ENCODE peak calls at places on chromosomes 2 and 18, in six cellular contexts. Z is IMR-90, G is mesendoderm, D is neuronal stem cell, L is PC-3, R is astrocyte. Y is an unnamed sample.
A peak's percentile ranks its signal among the peaks of the same experiment; 100 is the strongest.

GRCh38 chr2:30252723-30253688 is 21.7 kb downstream of the LBH start:
- DNase-seq in Z (peak; percentile 85), G (peak; percentile 79), D (no peak), L (peak; percentile 25), R (peak; percentile 96), Y (peak; percentile 83)

GRCh38 chr2:67612576-67612981 is 215.4 kb downstream of the ETAA1 start:
- DNase-seq in Z (no peak), G (no peak), D (no peak), L (no peak), R (no peak), Y (peak; percentile 58)

GRCh38 chr2:50529600-50530218 is 502.2 kb downstream of the NRXN1 start:
- DNase-seq in Z (peak; percentile 71), G (peak; percentile 68), D (peak; percentile 46), L (peak; percentile 70), R (peak; percentile 37), Y (peak; percentile 82)

GRCh38 chr2:177245010-177245422 is 19.5 kb downstream of the NFE2L2 start:
- DNase-seq in Z (peak; percentile 88), G (peak; percentile 82), D (no peak), L (no peak), R (peak; percentile 87), Y (peak; percentile 86)

GRCh38 chr2:221212105-221212504 is 360.0 kb downstream of the EPHA4 start:
- DNase-seq in Z (no peak), G (no peak), D (no peak), L (no peak), R (no peak), Y (no peak)

GRCh38 chr2:7034313-7034712 is 117.1 kb downstream of the RNF144A start:
- DNase-seq in Z (no peak), G (peak; percentile 49), D (no peak), L (peak; percentile 31), R (no peak), Y (peak; percentile 31)

GRCh38 chr2:20487030-20487391 is 40.1 kb downstream of the RHOB start:
- DNase-seq in Z (no peak), G (no peak), D (no peak), L (no peak), R (no peak), Y (no peak)

GRCh38 chr2:26772064-26773001 is 8.2 kb downstream of the SLC35F6 start:
- DNase-seq in Z (peak; percentile 38), G (no peak), D (no peak), L (peak; percentile 41), R (peak; percentile 18), Y (no peak)

GRCh38 chr2:28661589-28662001 is 90.0 kb upstream of the PPP1CB start:
- DNase-seq in Z (peak; percentile 88), G (no peak), D (no peak), L (peak; percentile 84), R (peak; percentile 80), Y (peak; percentile 76)

GRCh38 chr2:36416370-36417165 is 61.0 kb downstream of the CRIM1 start:
- DNase-seq in Z (no peak), G (no peak), D (no peak), L (no peak), R (peak; percentile 39), Y (no peak)

GRCh38 chr2:170512271-170512670 is 202.9 kb upstream of the SP5 start:
- DNase-seq in Z (no peak), G (no peak), D (no peak), L (no peak), R (no peak), Y (no peak)

GRCh38 chr2:15729709-15730544 is 138.3 kb downstream of the DDX1 start:
- DNase-seq in Z (no peak), G (no peak), D (no peak), L (no peak), R (peak; percentile 18), Y (peak; percentile 0)

GRCh38 chr2:24613154-24613814 is 122.2 kb downstream of the NCOA1 start:
- DNase-seq in Z (peak; percentile 76), G (peak; percentile 91), D (peak; percentile 18), L (peak; percentile 59), R (peak; percentile 5), Y (no peak)

GRCh38 chr2:224650815-224651439 is 65.2 kb downstream of the CCDC195 start:
- DNase-seq in Z (peak; percentile 56), G (peak; percentile 77), D (peak; percentile 50), L (peak; percentile 77), R (peak; percentile 25), Y (peak; percentile 86)

GRCh38 chr2:156589381-156590079 is 153.4 kb downstream of the GPD2 start:
- DNase-seq in Z (peak; percentile 62), G (peak; percentile 52), D (no peak), L (peak; percentile 67), R (peak; percentile 21), Y (peak; percentile 81)

GRCh38 chr2:28652217-28652616 is 99.4 kb upstream of the PPP1CB start:
- DNase-seq in Z (peak; percentile 78), G (no peak), D (no peak), L (peak; percentile 65), R (peak; percentile 63), Y (no peak)

GRCh38 chr2:239957681-239958181 is 67.4 kb downstream of the NDUFA10 start:
- DNase-seq in Z (no peak), G (no peak), D (no peak), L (no peak), R (no peak), Y (no peak)

GRCh38 chr2:239959059-239959971 is 65.8 kb downstream of the NDUFA10 start:
- DNase-seq in Z (peak; percentile 15), G (no peak), D (no peak), L (no peak), R (peak; percentile 20), Y (peak; percentile 34)

GRCh38 chr2:239956818-239957261 is 68.3 kb downstream of the NDUFA10 start:
- DNase-seq in Z (no peak), G (no peak), D (no peak), L (no peak), R (no peak), Y (no peak)

GRCh38 chr2:239955989-239956817 is 68.9 kb downstream of the NDUFA10 start:
- DNase-seq in Z (no peak), G (no peak), D (no peak), L (no peak), R (no peak), Y (no peak)

DNA sequence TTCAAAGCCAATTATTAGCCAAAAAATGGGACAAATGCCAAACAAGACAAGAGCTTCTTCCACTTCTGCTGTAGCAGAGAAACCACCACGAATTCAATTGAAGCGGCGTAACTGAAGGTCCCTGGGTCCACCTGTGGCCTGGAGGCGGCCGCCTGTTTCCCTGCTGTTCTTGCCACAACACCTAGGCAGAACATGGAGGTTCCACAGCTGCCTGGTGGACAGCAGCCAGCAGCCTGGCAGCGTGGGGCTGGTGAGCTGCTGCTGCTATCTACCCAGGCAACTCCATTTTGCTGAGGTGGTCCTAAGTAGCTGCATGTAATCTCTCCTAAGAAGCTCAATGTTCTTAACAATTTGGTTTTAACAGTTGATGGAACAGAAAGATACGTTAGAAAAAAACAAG is 66.8 kb downstream of the NDUFA10 start:
- DNase-seq in Z (no peak), G (no peak), D (no peak), L (no peak), R (no peak), Y (no peak)
- H3K4me3 ChIP-seq in Z (no peak overlapping the region), G (no peak overlapping the region), D (no peak overlapping the region), L (no peak overlapping the region), R (no peak overlapping the region), Y (no peak overlapping the region)

DNA sequence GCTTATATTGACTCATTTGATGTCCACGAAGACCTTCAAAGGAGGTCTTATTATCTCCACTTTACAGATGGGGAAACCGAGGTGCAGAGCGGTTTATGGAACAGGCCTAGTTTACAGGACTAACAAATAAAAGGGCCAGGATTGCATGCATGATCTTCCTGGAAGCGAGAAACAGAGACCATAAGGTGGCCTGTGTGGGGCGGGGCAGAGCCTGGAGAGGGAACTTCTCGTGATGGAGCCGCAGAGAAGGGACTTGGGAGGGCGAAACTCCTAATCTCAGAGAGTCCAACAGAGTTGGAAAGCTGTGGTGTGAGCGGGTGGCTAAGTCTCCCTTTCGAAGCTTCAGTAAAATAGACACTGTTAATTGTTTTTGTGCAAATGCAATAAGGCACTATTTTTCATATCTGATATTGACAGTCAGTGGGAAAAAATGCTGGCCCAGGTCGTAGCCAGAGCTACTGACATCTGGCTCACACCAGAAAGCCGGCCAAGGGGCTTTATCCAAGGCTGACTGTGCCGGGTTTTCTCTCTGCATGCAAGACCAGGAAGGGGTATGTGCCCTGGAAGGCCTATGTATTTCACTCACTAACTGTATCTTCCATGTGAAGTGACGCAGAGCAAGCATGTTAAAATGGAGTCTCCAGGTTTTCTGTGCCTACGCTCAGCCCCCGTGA is 4.5 kb downstream of the INPP5D start:
- DNase-seq in Z (no peak), G (no peak), D (no peak), L (no peak), R (no peak), Y (no peak)
- H3K4me1 ChIP-seq in Z (peaks cover 4% of the 10 kb centered on the region), G (no peaks in the 10 kb centered on the region), D (peaks cover 20% of the 10 kb centered on the region), L (peaks cover 13% of the 10 kb centered on the region), R (no peaks in the 10 kb centered on the region), Y (peaks cover 8% of the 10 kb centered on the region)

GRCh38 chr18:48993586-48993985 is 42.8 kb upstream of the SMAD7 start:
- DNase-seq in Z (peak; percentile 66), G (no peak), D (no peak), L (peak; percentile 13), R (peak; percentile 30), Y (no peak)
- H3K9ac ChIP-seq in Z (no peak overlapping the region), G (no peak overlapping the region), D (no peak overlapping the region), L (peak overlapping the region; percentile 55), R (peak overlapping the region; percentile 76), Y (peak overlapping the region; percentile 21)

GRCh38 chr2:105796791-105797190 is 52.1 kb downstream of the NCK2 start:
- DNase-seq in Z (no peak), G (no peak), D (no peak), L (no peak), R (no peak), Y (no peak)

GRCh38 chr2:105797298-105797819 is 52.6 kb downstream of the NCK2 start:
- DNase-seq in Z (peak; percentile 48), G (peak; percentile 72), D (no peak), L (no peak), R (no peak), Y (peak; percentile 28)

GRCh38 chr2:105800036-105800755 is 55.5 kb downstream of the NCK2 start:
- DNase-seq in Z (peak; percentile 34), G (no peak), D (no peak), L (no peak), R (no peak), Y (peak; percentile 65)

GRCh38 chr2:105796131-105796638 is 51.5 kb downstream of the NCK2 start:
- DNase-seq in Z (no peak), G (no peak), D (no peak), L (no peak), R (no peak), Y (no peak)

GRCh38 chr2:105798595-105798994 is 53.9 kb downstream of the NCK2 start:
- DNase-seq in Z (peak; percentile 23), G (no peak), D (no peak), L (no peak), R (no peak), Y (no peak)
- H3K4me3 ChIP-seq in Z (no peak overlapping the region), G (no peak overlapping the region), D (no peak overlapping the region), L (no peak overlapping the region), R (no peak overlapping the region), Y (no peak overlapping the region)

DNA sequence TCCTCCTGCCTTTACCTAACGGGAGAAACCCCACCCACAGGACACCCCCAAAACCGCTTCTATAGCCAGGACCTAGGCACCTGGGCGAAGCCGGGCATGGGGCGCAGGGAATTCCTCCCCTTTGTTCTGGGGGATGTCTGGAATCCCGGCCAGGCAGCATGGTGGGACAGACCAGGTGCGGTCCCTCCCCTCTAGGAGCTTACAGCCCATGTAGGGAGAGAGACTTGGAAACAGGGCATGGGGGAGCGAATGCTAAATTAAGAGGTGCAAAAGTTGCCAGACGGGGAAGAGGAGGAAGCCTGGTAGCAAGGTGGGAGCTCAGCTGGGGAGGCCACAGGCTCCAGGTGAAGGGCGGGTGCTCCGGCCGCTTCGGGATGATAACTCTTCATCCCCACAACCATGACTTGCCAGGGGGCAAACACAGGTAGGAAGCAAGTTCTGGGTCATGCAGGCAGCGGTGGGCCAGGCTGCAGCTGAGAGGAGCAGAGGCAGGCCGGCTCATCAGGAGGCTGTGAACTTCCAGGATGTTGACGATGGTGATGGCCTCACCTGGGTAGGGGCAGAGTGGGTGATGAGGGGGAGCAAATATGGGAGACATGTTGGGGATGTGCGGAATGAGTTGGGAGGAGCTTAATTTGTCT is 1.3 kb downstream of the TMEM37 start:
- DNase-seq in Z (no peak), G (no peak), D (no peak), L (no peak), R (no peak), Y (no peak)
- H3K4me1 ChIP-seq in Z (peaks cover 3% of the 10 kb centered on the region), G (peaks cover 16% of the 10 kb centered on the region), D (peaks cover 10% of the 10 kb centered on the region), L (peaks cover 5% of the 10 kb centered on the region), R (peaks cover 13% of the 10 kb centered on the region), Y (peaks cover 33% of the 10 kb centered on the region)